ENCODE peak calls at places on chromosome 7, in five cellular contexts. One of them, this sample, is unnamed. For H3K4me1, the result is how much of the 10 kb centered on the place peaks cover.

GRCh38 chr7:36667007-36667406 is 57.3 kb downstream of the AOAH start:
- DNase-seq in suprapubic skin: no peak
- DNase-seq in heart left ventricle: no peak
- DNase-seq in A549: no peak
- DNase-seq in A673: no peak
- DNase-seq in this sample: no peak

GRCh38 chr7:120723465-120724385 is 134.2 kb downstream of the TSPAN12 start:
- DNase-seq in suprapubic skin: no peak
- DNase-seq in heart left ventricle: no peak
- DNase-seq in A549: no peak
- DNase-seq in A673: no peak
- DNase-seq in this sample: no peak

GRCh38 chr7:44244282-44244681 is 43.5 kb downstream of the YKT6 start:
- DNase-seq in suprapubic skin: no peak
- DNase-seq in heart left ventricle: no peak
- DNase-seq in A549: peak
- DNase-seq in A673: peak
- DNase-seq in this sample: no peak

GRCh38 chr7:129435414-129435829 is 1.2 kb downstream of the STRIP2 start:
- DNase-seq in suprapubic skin: no peak
- DNase-seq in heart left ventricle: no peak
- DNase-seq in A549: no peak
- DNase-seq in A673: no peak
- DNase-seq in this sample: no peak

GRCh38 chr7:26376208-26376917 is 84.7 kb downstream of the SNX10 start:
- DNase-seq in suprapubic skin: no peak
- DNase-seq in heart left ventricle: no peak
- DNase-seq in A549: peak
- DNase-seq in A673: no peak
- DNase-seq in this sample: peak

GRCh38 chr7:4837041-4837813 is 24.6 kb downstream of the PAPOLB start:
- DNase-seq in suprapubic skin: peak
- DNase-seq in heart left ventricle: no peak
- DNase-seq in A549: no peak
- DNase-seq in A673: no peak
- DNase-seq in this sample: no peak

GRCh38 chr7:11760372-11760771 is 71.6 kb downstream of the THSD7A start:
- DNase-seq in suprapubic skin: no peak
- DNase-seq in heart left ventricle: no peak
- DNase-seq in A549: no peak
- DNase-seq in A673: peak
- DNase-seq in this sample: no peak

GRCh38 chr7:103778929-103779328 is 210.5 kb downstream of the RELN start:
- DNase-seq in suprapubic skin: no peak
- DNase-seq in heart left ventricle: no peak
- DNase-seq in A549: no peak
- DNase-seq in A673: no peak
- DNase-seq in this sample: no peak

GRCh38 chr7:38630720-38631673 is at the start of gene AMPH:
- DNase-seq in suprapubic skin: peak
- DNase-seq in heart left ventricle: peak
- DNase-seq in A549: no peak
- DNase-seq in A673: peak
- DNase-seq in this sample: no peak

GRCh38 chr7:87146740-87147386 is 5.4 kb upstream of the DMTF1 start:
- DNase-seq in suprapubic skin: peak
- DNase-seq in heart left ventricle: no peak
- DNase-seq in A549: no peak
- DNase-seq in A673: no peak
- DNase-seq in this sample: no peak

GRCh38 chr7:136229819-136230609 is 252.9 kb upstream of the MTPN start:
- DNase-seq in suprapubic skin: no peak
- DNase-seq in heart left ventricle: no peak
- DNase-seq in A549: no peak
- DNase-seq in A673: no peak
- DNase-seq in this sample: no peak

GRCh38 chr7:127107601-127108007 is 145.1 kb downstream of the GRM8 start:
- DNase-seq in suprapubic skin: no peak
- DNase-seq in heart left ventricle: peak
- DNase-seq in A549: peak
- DNase-seq in A673: peak
- DNase-seq in this sample: peak

GRCh38 chr7:121113288-121113687 is 124.8 kb downstream of the CPED1 start:
- DNase-seq in suprapubic skin: no peak
- DNase-seq in heart left ventricle: no peak
- DNase-seq in A549: no peak
- DNase-seq in A673: no peak
- DNase-seq in this sample: no peak

GRCh38 chr7:120857558-120858298 is at the start of gene TSPAN12:
- DNase-seq in suprapubic skin: peak
- DNase-seq in heart left ventricle: peak
- DNase-seq in A549: peak
- DNase-seq in A673: peak
- DNase-seq in this sample: no peak

GRCh38 chr7:107559864-107560263 is 3.9 kb downstream of the COG5 start:
- DNase-seq in suprapubic skin: no peak
- DNase-seq in heart left ventricle: no peak
- DNase-seq in A549: no peak
- DNase-seq in A673: peak
- DNase-seq in this sample: no peak

GRCh38 chr7:27173412-27174076 is 576 bp downstream of the HOXA10 start:
- DNase-seq in suprapubic skin: peak
- DNase-seq in heart left ventricle: no peak
- DNase-seq in A549: no peak
- DNase-seq in A673: no peak
- DNase-seq in this sample: peak

GRCh38 chr7:14894826-14895225 is 7.7 kb downstream of the DGKB start:
- DNase-seq in suprapubic skin: no peak
- DNase-seq in heart left ventricle: no peak
- DNase-seq in A549: no peak
- DNase-seq in A673: no peak
- DNase-seq in this sample: no peak

GRCh38 chr7:40329601-40330153 is 194.9 kb downstream of the SUGCT start:
- DNase-seq in suprapubic skin: no peak
- DNase-seq in heart left ventricle: no peak
- DNase-seq in A549: peak
- DNase-seq in A673: peak
- DNase-seq in this sample: no peak

GRCh38 chr7:132730126-132730525 is 153.9 kb upstream of the PLXNA4 start:
- DNase-seq in suprapubic skin: no peak
- DNase-seq in heart left ventricle: no peak
- DNase-seq in A549: no peak
- DNase-seq in A673: no peak
- DNase-seq in this sample: no peak

GRCh38 chr7:88243345-88243909 is 23.6 kb upstream of the SRI start:
- DNase-seq in suprapubic skin: no peak
- DNase-seq in heart left ventricle: no peak
- DNase-seq in A549: peak
- DNase-seq in A673: peak
- DNase-seq in this sample: peak

GRCh38 chr7:91850455-91850854 is 30.0 kb downstream of the MTERF1 start:
- DNase-seq in suprapubic skin: no peak
- DNase-seq in heart left ventricle: no peak
- DNase-seq in A549: no peak
- DNase-seq in A673: no peak
- DNase-seq in this sample: no peak

GRCh38 chr7:151884276-151885201 is 7.6 kb upstream of the PRKAG2 start:
- DNase-seq in suprapubic skin: peak
- DNase-seq in heart left ventricle: no peak
- DNase-seq in A549: no peak
- DNase-seq in A673: no peak
- DNase-seq in this sample: no peak

GRCh38 chr7:123244768-123245167 is 45.0 kb upstream of the SLC13A1 start:
- DNase-seq in suprapubic skin: no peak
- DNase-seq in heart left ventricle: no peak
- DNase-seq in A549: no peak
- DNase-seq in A673: no peak
- DNase-seq in this sample: no peak

GRCh38 chr7:5528071-5528814 is 104.6 kb upstream of the TNRC18 start:
- DNase-seq in suprapubic skin: peak
- DNase-seq in heart left ventricle: peak
- DNase-seq in A549: no peak
- DNase-seq in A673: peak
- DNase-seq in this sample: peak

GRCh38 chr7:43669286-43670081 is 59.8 kb downstream of the COA1 start:
- DNase-seq in suprapubic skin: no peak
- DNase-seq in heart left ventricle: no peak
- DNase-seq in A549: no peak
- DNase-seq in A673: no peak
- DNase-seq in this sample: peak

GRCh38 chr7:82810558-82811259 is 352.0 kb downstream of the PCLO start:
- DNase-seq in suprapubic skin: no peak
- DNase-seq in heart left ventricle: no peak
- DNase-seq in A549: peak
- DNase-seq in A673: peak
- DNase-seq in this sample: no peak

DNA sequence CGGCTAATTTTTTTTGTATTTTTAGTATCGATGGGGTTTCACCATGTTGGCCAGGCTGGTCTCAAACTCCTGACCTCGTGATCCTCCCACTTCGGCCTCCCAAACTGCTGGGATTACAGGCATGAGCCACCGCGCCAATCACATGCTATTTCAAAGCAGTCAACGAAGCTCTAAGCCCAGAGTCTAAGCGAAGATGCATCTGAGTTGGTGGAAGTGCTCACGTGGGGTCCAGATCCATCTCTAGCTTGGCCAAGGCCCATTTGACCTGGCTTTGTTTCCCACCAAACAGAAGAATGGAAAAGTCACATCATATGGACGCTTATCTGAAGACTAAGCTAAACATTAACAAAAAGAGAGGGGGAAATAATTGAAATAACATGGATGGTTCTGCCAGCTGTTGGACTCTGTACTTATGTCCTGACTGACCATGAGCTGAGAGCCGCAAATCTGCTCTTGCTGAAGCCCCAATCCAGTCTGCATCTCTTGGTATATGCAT is 3.8 kb upstream of the GTF2I start:
- DNase-seq in suprapubic skin: no peak
- DNase-seq in heart left ventricle: no peak
- DNase-seq in A549: no peak
- DNase-seq in A673: no peak
- DNase-seq in this sample: no peak
- H3K4me1 ChIP-seq in suprapubic skin: under half
- H3K4me1 ChIP-seq in heart left ventricle: under half
- H3K4me1 ChIP-seq in A549: under half
- H3K4me1 ChIP-seq in A673: under half
- H3K4me1 ChIP-seq in this sample: under half

GRCh38 chr7:139731802-139732470 is 45.9 kb downstream of the HIPK2 start:
- DNase-seq in suprapubic skin: peak
- DNase-seq in heart left ventricle: peak
- DNase-seq in A549: peak
- DNase-seq in A673: peak
- DNase-seq in this sample: no peak
- H3K4me1 ChIP-seq in suprapubic skin: half or more
- H3K4me1 ChIP-seq in heart left ventricle: half or more
- H3K4me1 ChIP-seq in A549: half or more
- H3K4me1 ChIP-seq in A673: under half
- H3K4me1 ChIP-seq in this sample: under half

GRCh38 chr7:31305260-31305659 is 35.3 kb downstream of the NEUROD6 start:
- DNase-seq in suprapubic skin: no peak
- DNase-seq in heart left ventricle: no peak
- DNase-seq in A549: no peak
- DNase-seq in A673: no peak
- DNase-seq in this sample: no peak
- H3K4me1 ChIP-seq in suprapubic skin: under half
- H3K4me1 ChIP-seq in heart left ventricle: under half
- H3K4me1 ChIP-seq in A549: under half
- H3K4me1 ChIP-seq in A673: under half
- H3K4me1 ChIP-seq in this sample: under half

GRCh38 chr7:30179016-30179436 is 44.2 kb downstream of the MTURN start:
- DNase-seq in suprapubic skin: no peak
- DNase-seq in heart left ventricle: no peak
- DNase-seq in A549: no peak
- DNase-seq in A673: no peak
- DNase-seq in this sample: no peak
- H3K4me1 ChIP-seq in suprapubic skin: under half
- H3K4me1 ChIP-seq in heart left ventricle: under half
- H3K4me1 ChIP-seq in A549: under half
- H3K4me1 ChIP-seq in A673: under half
- H3K4me1 ChIP-seq in this sample: under half

DNA sequence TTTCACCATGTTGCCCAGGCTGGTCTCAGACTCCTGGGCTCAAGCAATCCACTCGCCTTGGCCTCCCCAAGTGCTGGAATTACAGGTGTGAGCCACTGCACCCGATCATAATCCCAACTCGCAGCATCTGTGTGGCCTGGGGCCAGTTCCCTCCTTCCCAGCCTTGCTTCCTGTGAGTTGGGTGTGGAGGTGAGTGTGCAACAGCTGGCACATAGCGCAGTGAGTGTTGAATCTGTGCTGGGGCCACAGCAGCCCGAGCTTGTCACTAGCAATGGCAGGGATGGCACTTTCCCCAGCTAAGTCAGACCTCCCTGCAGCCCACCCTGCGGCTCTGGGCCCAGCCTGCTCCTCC is 12.2 kb downstream of the TMEM184A start:
- DNase-seq in suprapubic skin: no peak
- DNase-seq in heart left ventricle: no peak
- DNase-seq in A549: no peak
- DNase-seq in A673: no peak
- DNase-seq in this sample: no peak
- H3K4me1 ChIP-seq in suprapubic skin: under half
- H3K4me1 ChIP-seq in heart left ventricle: under half
- H3K4me1 ChIP-seq in A549: half or more
- H3K4me1 ChIP-seq in A673: under half
- H3K4me1 ChIP-seq in this sample: under half

GRCh38 chr7:150451833-150452431 is 1.5 kb downstream of the GIMAP8 start:
- DNase-seq in suprapubic skin: no peak
- DNase-seq in heart left ventricle: no peak
- DNase-seq in A549: no peak
- DNase-seq in A673: no peak
- DNase-seq in this sample: no peak
- H3K4me1 ChIP-seq in suprapubic skin: under half
- H3K4me1 ChIP-seq in heart left ventricle: under half
- H3K4me1 ChIP-seq in A549: under half
- H3K4me1 ChIP-seq in A673: under half
- H3K4me1 ChIP-seq in this sample: under half

DNA sequence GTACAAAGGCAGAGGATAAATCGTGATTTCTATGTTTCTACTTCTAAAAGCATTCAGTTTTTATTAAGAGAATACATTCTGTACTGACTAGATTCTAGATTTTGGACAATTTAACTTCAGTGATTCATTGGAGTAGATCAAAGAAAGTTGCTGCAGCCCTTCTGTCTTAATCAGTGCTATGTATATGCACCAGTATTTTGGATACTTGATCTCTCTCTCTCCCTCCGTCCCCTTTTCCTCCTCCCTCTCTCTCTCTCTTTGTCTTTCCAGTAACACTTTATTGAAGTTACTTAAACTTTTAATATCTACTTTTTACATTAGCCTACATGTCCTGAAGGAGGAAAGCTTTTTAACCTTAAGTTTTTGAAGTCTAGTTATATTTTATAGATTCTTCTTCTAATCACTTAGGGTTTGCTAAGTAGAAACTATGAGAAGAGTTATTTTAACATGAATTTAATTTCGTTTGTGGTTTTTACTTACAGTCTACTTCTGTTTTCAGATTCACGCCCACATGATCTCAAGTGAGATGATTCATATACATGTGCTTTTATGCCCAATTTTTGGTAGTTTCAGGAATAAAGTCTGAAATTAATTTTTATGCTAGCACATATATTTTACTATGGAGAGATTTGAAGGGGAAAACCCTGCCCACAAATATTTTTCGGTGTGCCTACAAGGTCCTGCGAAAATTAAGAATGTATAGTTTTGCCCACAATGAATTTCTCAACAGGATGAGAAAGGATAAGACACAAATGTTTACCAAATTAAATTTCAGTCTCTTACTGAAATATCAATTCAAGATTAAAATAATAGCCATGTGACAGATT is 9.1 kb downstream of the MDFIC start:
- DNase-seq in suprapubic skin: no peak
- DNase-seq in heart left ventricle: no peak
- DNase-seq in A549: no peak
- DNase-seq in A673: peak
- DNase-seq in this sample: no peak
- H3K4me1 ChIP-seq in suprapubic skin: under half
- H3K4me1 ChIP-seq in heart left ventricle: under half
- H3K4me1 ChIP-seq in A549: under half
- H3K4me1 ChIP-seq in A673: half or more
- H3K4me1 ChIP-seq in this sample: half or more

This sample was measured in naive thymus-derived CD4-positive, alpha-beta T cell.